ENCODE peak calls at places on chromosome 15, in ten cellular contexts. K, F, D, X, V, S, J, B, P and N are unnamed samples.

GRCh38 chr15:27438403-27439375 is 467.7 kb downstream of the GABRG3 start:
- DNase-seq in V (no peak), D (no peak), B (no peak), J (no peak), F (no peak), K (no peak), P (no peak), S (no peak), X (no peak), N (no peak)

GRCh38 chr15:96352594-96353377 is 22.3 kb downstream of the NR2F2 start:
- DNase-seq in D (no peak), X (no peak), J (peak), S (no peak), B (peak), K (peak), P (no peak), F (no peak), V (no peak), N (no peak)

GRCh38 chr15:100124936-100125626 is 216.7 kb downstream of the ADAMTS17 start:
- DNase-seq in S (no peak), D (no peak), J (no peak), B (no peak), F (no peak), X (peak), V (no peak), K (no peak), P (no peak), N (no peak)

GRCh38 chr15:52171386-52171785 is 19.8 kb downstream of the GNB5 start:
- DNase-seq in V (no peak), D (no peak), S (no peak), K (no peak), F (no peak), P (no peak), J (peak), X (no peak), B (no peak), N (no peak)

GRCh38 chr15:29862271-29862670 is 40.0 kb upstream of the TJP1 start:
- DNase-seq in J (no peak), B (no peak), S (no peak), P (no peak), V (no peak), X (no peak), D (no peak), K (no peak), F (no peak), N (no peak)

GRCh38 chr15:94793641-94794040 is 562.3 kb downstream of the MCTP2 start:
- DNase-seq in P (no peak), D (no peak), S (no peak), K (peak), X (peak), J (no peak), B (peak), V (no peak), F (no peak), N (peak)

GRCh38 chr15:38818156-38818745 is 253.6 kb upstream of the RASGRP1 start:
- DNase-seq in V (no peak), B (no peak), X (no peak), P (no peak), K (peak), F (no peak), J (no peak), S (peak), D (no peak), N (peak)

GRCh38 chr15:77034620-77035467 is 36.1 kb downstream of the TSPAN3 start:
- DNase-seq in X (peak), P (no peak), S (peak), K (peak), F (peak), J (peak), V (no peak), B (no peak), D (peak), N (peak)

GRCh38 chr15:81312790-81313543 is 11.0 kb downstream of the STARD5 start:
- DNase-seq in K (no peak), P (peak), X (no peak), V (peak), D (no peak), J (peak), S (no peak), B (peak), F (peak), N (peak)

GRCh38 chr15:66703540-66703941 is 1.5 kb downstream of the SMAD6 start:
- DNase-seq in B (peak), K (peak), F (peak), V (no peak), P (no peak), J (no peak), S (no peak), X (peak), D (peak), N (no peak)

GRCh38 chr15:65034719-65035118 is 5.3 kb upstream of the MTFMT start:
- DNase-seq in V (no peak), K (no peak), J (no peak), P (no peak), F (no peak), D (no peak), X (no peak), S (no peak), B (no peak), N (no peak)

GRCh38 chr15:57156210-57156887 is 220.0 kb upstream of the CGNL1 start:
- DNase-seq in K (no peak), X (no peak), F (peak), P (no peak), J (no peak), S (no peak), V (no peak), B (no peak), D (no peak), N (no peak)

GRCh38 chr15:61393949-61394348 is 164.8 kb upstream of the RORA start:
- DNase-seq in J (no peak), S (no peak), V (no peak), F (no peak), D (no peak), K (no peak), P (no peak), B (no peak), X (no peak), N (no peak)